ENCODE peak calls at places on chromosome X, in five cellular contexts. One of them, this sample, is unnamed.

GRCh38 chrX:137352101-137352660 is 213.7 kb upstream of the ZIC3 start:
- DNase-seq in suprapubic skin: no peak
- DNase-seq in right lobe of liver: no peak
- DNase-seq in lower leg skin: no peak
- DNase-seq in body of pancreas: no peak
- DNase-seq in this sample: no peak

GRCh38 chrX:64204252-64204651 is 1.3 kb downstream of the AMER1 start:
- DNase-seq in suprapubic skin: no peak
- DNase-seq in body of pancreas: peak; percentile 34
- DNase-seq in lower leg skin: no peak
- DNase-seq in right lobe of liver: peak; percentile 56
- DNase-seq in this sample: no peak

GRCh38 chrX:153780678-153781427 is at the start of gene SRPK3:
- DNase-seq in body of pancreas: no peak
- DNase-seq in right lobe of liver: no peak
- DNase-seq in lower leg skin: no peak
- DNase-seq in suprapubic skin: no peak
- DNase-seq in this sample: no peak

GRCh38 chrX:12701625-12702024 is 89.6 kb upstream of the PRPS2 start:
- DNase-seq in right lobe of liver: peak; percentile 42
- DNase-seq in body of pancreas: peak; percentile 70
- DNase-seq in suprapubic skin: no peak
- DNase-seq in lower leg skin: no peak
- DNase-seq in this sample: peak; percentile 28

GRCh38 chrX:73851014-73852009 is 288.3 kb downstream of the CHIC1 start:
- DNase-seq in right lobe of liver: peak; percentile 84
- DNase-seq in lower leg skin: no peak
- DNase-seq in suprapubic skin: peak; percentile 94
- DNase-seq in body of pancreas: no peak
- DNase-seq in this sample: no peak

GRCh38 chrX:119272882-119273806 is 37.1 kb downstream of the PGRMC1 start:
- DNase-seq in lower leg skin: no peak
- DNase-seq in body of pancreas: peak; percentile 15
- DNase-seq in right lobe of liver: peak; percentile 41
- DNase-seq in suprapubic skin: no peak
- DNase-seq in this sample: no peak

GRCh38 chrX:52341493-52341892 is 27.3 kb upstream of the XAGE2 start:
- DNase-seq in lower leg skin: no peak
- DNase-seq in body of pancreas: no peak
- DNase-seq in right lobe of liver: no peak
- DNase-seq in suprapubic skin: no peak
- DNase-seq in this sample: no peak

GRCh38 chrX:1231850-1232505 is 19.5 kb upstream of the CRLF2 start:
- DNase-seq in body of pancreas: no peak
- DNase-seq in lower leg skin: no peak
- DNase-seq in suprapubic skin: no peak
- DNase-seq in right lobe of liver: no peak
- DNase-seq in this sample: no peak

GRCh38 chrX:34903316-34903715 is 39.3 kb upstream of the FAM47B start:
- DNase-seq in suprapubic skin: no peak
- DNase-seq in right lobe of liver: no peak
- DNase-seq in lower leg skin: no peak
- DNase-seq in body of pancreas: no peak
- DNase-seq in this sample: no peak

GRCh38 chrX:74445099-74445498 is 23.8 kb downstream of the SLC16A2 start:
- DNase-seq in body of pancreas: no peak
- DNase-seq in right lobe of liver: no peak
- DNase-seq in lower leg skin: no peak
- DNase-seq in suprapubic skin: no peak
- DNase-seq in this sample: no peak

GRCh38 chrX:78957049-78957767 is 12.0 kb downstream of the P2RY10 start:
- DNase-seq in body of pancreas: no peak
- DNase-seq in lower leg skin: no peak
- DNase-seq in right lobe of liver: no peak
- DNase-seq in suprapubic skin: no peak
- DNase-seq in this sample: no peak

GRCh38 chrX:106921637-106922036 is 1.4 kb downstream of the CLDN2 start:
- DNase-seq in lower leg skin: no peak
- DNase-seq in right lobe of liver: no peak
- DNase-seq in suprapubic skin: no peak
- DNase-seq in body of pancreas: no peak
- DNase-seq in this sample: no peak

GRCh38 chrX:51332188-51332942 is at the start of gene NUDT10:
- DNase-seq in lower leg skin: peak; percentile 11
- DNase-seq in suprapubic skin: peak; percentile 59
- DNase-seq in right lobe of liver: peak; percentile 50
- DNase-seq in body of pancreas: peak; percentile 12
- DNase-seq in this sample: no peak

GRCh38 chrX:118726887-118727685 is at the start of gene IL13RA1:
- DNase-seq in right lobe of liver: peak; percentile 84
- DNase-seq in suprapubic skin: peak; percentile 75
- DNase-seq in body of pancreas: peak; percentile 85
- DNase-seq in lower leg skin: peak; percentile 47
- DNase-seq in this sample: peak; percentile 58

GRCh38 chrX:129955682-129956081 is 26.8 kb upstream of the BCORL1 start:
- DNase-seq in lower leg skin: no peak
- DNase-seq in suprapubic skin: no peak
- DNase-seq in right lobe of liver: no peak
- DNase-seq in body of pancreas: no peak
- DNase-seq in this sample: no peak

GRCh38 chrX:129956145-129956544 is 26.3 kb upstream of the BCORL1 start:
- DNase-seq in body of pancreas: no peak
- DNase-seq in suprapubic skin: no peak
- DNase-seq in right lobe of liver: no peak
- DNase-seq in lower leg skin: no peak
- DNase-seq in this sample: no peak

GRCh38 chrX:129958814-129959492 is 23.5 kb upstream of the BCORL1 start:
- DNase-seq in body of pancreas: no peak
- DNase-seq in suprapubic skin: no peak
- DNase-seq in right lobe of liver: no peak
- DNase-seq in lower leg skin: no peak
- DNase-seq in this sample: no peak

GRCh38 chrX:129956765-129957164 is 25.7 kb upstream of the BCORL1 start:
- DNase-seq in lower leg skin: no peak
- DNase-seq in body of pancreas: no peak
- DNase-seq in suprapubic skin: no peak
- DNase-seq in right lobe of liver: no peak
- DNase-seq in this sample: no peak

GRCh38 chrX:129957241-129958099 is 25.0 kb upstream of the BCORL1 start:
- DNase-seq in body of pancreas: peak; percentile 58
- DNase-seq in lower leg skin: no peak
- DNase-seq in right lobe of liver: peak; percentile 70
- DNase-seq in suprapubic skin: peak; percentile 77
- DNase-seq in this sample: peak; percentile 32
- TF ChIP-seq POLR2A in body of pancreas: peak; percentile 73
- TF ChIP-seq POLR2A in lower leg skin: no peak
- TF ChIP-seq POLR2A in right lobe of liver: peak; percentile 39
- TF ChIP-seq POLR2A in suprapubic skin: no peak
- TF ChIP-seq POLR2A in this sample: no peak

DNA sequence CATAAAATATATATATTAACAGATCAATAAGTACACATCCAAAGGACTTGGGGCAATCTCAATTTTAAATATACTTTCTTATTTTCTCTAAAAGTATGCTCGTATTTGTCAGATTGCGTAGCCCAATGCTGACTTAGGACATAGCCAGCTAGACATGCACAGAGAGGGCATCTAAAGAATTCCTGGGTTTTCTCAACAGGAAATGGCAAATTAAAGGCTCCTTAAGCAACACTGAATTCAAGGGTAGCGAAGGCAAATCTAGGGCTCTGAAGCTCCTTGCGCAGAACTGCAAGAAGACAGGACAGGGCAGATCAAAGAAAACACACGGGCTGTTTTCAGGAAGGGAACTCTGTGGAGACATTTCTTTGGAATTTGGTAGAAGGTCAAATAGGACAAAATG is 94.6 kb upstream of the FTHL17 start:
- DNase-seq in lower leg skin: no peak
- DNase-seq in suprapubic skin: no peak
- DNase-seq in right lobe of liver: no peak
- DNase-seq in body of pancreas: no peak
- DNase-seq in this sample: no peak
- TF ChIP-seq CTCF in lower leg skin: no peak
- TF ChIP-seq CTCF in suprapubic skin: no peak
- TF ChIP-seq CTCF in right lobe of liver: no peak
- TF ChIP-seq CTCF in body of pancreas: no peak
- TF ChIP-seq CTCF in this sample: no peak

GRCh38 chrX:10157032-10157341 is 212 bp downstream of the CLCN4 start:
- DNase-seq in suprapubic skin: no peak
- DNase-seq in lower leg skin: no peak
- DNase-seq in body of pancreas: no peak
- DNase-seq in right lobe of liver: no peak
- DNase-seq in this sample: no peak
- TF ChIP-seq POLR2A in suprapubic skin: no peak
- TF ChIP-seq POLR2A in lower leg skin: no peak
- TF ChIP-seq POLR2A in body of pancreas: peak; percentile 21
- TF ChIP-seq POLR2A in right lobe of liver: peak; percentile 9
- TF ChIP-seq POLR2A in this sample: peak; percentile 1

GRCh38 chrX:57771689-57772088 is 91.6 kb upstream of the NLRP2B start:
- DNase-seq in body of pancreas: no peak
- DNase-seq in right lobe of liver: no peak
- DNase-seq in lower leg skin: no peak
- DNase-seq in suprapubic skin: no peak
- DNase-seq in this sample: no peak

GRCh38 chrX:57772637-57773036 is 92.6 kb upstream of the NLRP2B start:
- DNase-seq in right lobe of liver: no peak
- DNase-seq in lower leg skin: no peak
- DNase-seq in suprapubic skin: no peak
- DNase-seq in body of pancreas: no peak
- DNase-seq in this sample: no peak
- TF ChIP-seq CTCF in right lobe of liver: no peak
- TF ChIP-seq CTCF in lower leg skin: no peak
- TF ChIP-seq CTCF in suprapubic skin: no peak
- TF ChIP-seq CTCF in body of pancreas: no peak
- TF ChIP-seq CTCF in this sample: no peak

GRCh38 chrX:43002526-43003203 is 224.7 kb upstream of the PPP1R2C start:
- DNase-seq in suprapubic skin: no peak
- DNase-seq in lower leg skin: no peak
- DNase-seq in right lobe of liver: no peak
- DNase-seq in body of pancreas: no peak
- DNase-seq in this sample: no peak
- TF ChIP-seq POLR2A in suprapubic skin: no peak
- TF ChIP-seq POLR2A in lower leg skin: no peak
- TF ChIP-seq POLR2A in right lobe of liver: no peak
- TF ChIP-seq POLR2A in body of pancreas: no peak
- TF ChIP-seq POLR2A in this sample: no peak

GRCh38 chrX:57211906-57212305 is 74.6 kb upstream of the FAAH2 start:
- DNase-seq in lower leg skin: no peak
- DNase-seq in right lobe of liver: no peak
- DNase-seq in suprapubic skin: no peak
- DNase-seq in body of pancreas: no peak
- DNase-seq in this sample: no peak
- TF ChIP-seq CTCF in lower leg skin: no peak
- TF ChIP-seq CTCF in right lobe of liver: no peak
- TF ChIP-seq CTCF in suprapubic skin: no peak
- TF ChIP-seq CTCF in body of pancreas: no peak
- TF ChIP-seq CTCF in this sample: no peak

GRCh38 chrX:149916745-149917392 is 12.5 kb upstream of the HSFX4 start:
- DNase-seq in lower leg skin: no peak
- DNase-seq in suprapubic skin: no peak
- DNase-seq in right lobe of liver: no peak
- DNase-seq in body of pancreas: no peak
- DNase-seq in this sample: no peak
- TF ChIP-seq POLR2A in lower leg skin: no peak
- TF ChIP-seq POLR2A in suprapubic skin: no peak
- TF ChIP-seq POLR2A in right lobe of liver: no peak
- TF ChIP-seq POLR2A in body of pancreas: no peak
- TF ChIP-seq POLR2A in this sample: no peak

GRCh38 chrX:120668357-120668756 is 38.5 kb upstream of the C1GALT1C1 start:
- DNase-seq in right lobe of liver: no peak
- DNase-seq in lower leg skin: no peak
- DNase-seq in body of pancreas: no peak
- DNase-seq in suprapubic skin: no peak
- DNase-seq in this sample: no peak

GRCh38 chrX:120660638-120661037 is 30.8 kb upstream of the C1GALT1C1 start:
- DNase-seq in right lobe of liver: no peak
- DNase-seq in lower leg skin: peak; percentile 14
- DNase-seq in suprapubic skin: no peak
- DNase-seq in body of pancreas: no peak
- DNase-seq in this sample: no peak

DNA sequence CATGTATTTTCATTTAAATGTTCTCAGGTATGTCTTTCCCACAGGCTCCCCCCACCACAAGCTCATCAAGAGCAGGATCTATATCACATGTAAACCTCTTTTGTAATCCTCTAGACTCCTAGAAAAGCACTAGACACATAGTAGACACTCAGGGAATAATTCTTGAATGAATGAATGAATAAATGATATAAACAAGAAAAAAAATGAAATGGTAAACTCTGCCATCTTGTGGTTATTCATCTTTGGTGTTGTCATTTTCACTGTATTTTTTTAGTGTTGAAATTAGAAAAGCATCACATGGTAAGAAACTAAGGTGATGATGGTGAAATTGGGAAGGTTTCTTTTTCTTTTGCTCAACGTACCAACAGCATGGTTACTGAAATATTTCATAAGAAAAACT is 34.2 kb upstream of the C1GALT1C1 start:
- DNase-seq in suprapubic skin: no peak
- DNase-seq in lower leg skin: no peak
- DNase-seq in right lobe of liver: no peak
- DNase-seq in body of pancreas: no peak
- DNase-seq in this sample: no peak
- TF ChIP-seq CTCF in suprapubic skin: no peak
- TF ChIP-seq CTCF in lower leg skin: no peak
- TF ChIP-seq CTCF in right lobe of liver: peak; percentile 50
- TF ChIP-seq CTCF in body of pancreas: peak; percentile 10
- TF ChIP-seq CTCF in this sample: peak; percentile 19